ENCODE peak calls at places on chromosomes 13 and 19, in four cellular contexts. P, U, T and O are unnamed samples.

GRCh38 chr19:33355535-33355934 is 18.0 kb upstream of the CEBPG start:
- DNase-seq in P (no peak), T (no peak), U (no peak), O (no peak)

GRCh38 chr13:108676620-108677019 is 47.2 kb downstream of the MYO16 start:
- DNase-seq in T (no peak), U (no peak), P (no peak), O (no peak)

GRCh38 chr13:98528663-98529064 is 48.2 kb downstream of the STK24 start:
- DNase-seq in U (no peak), T (no peak), P (no peak), O (no peak)

GRCh38 chr19:47176627-47177090 is 46.0 kb downstream of the SAE1 start:
- DNase-seq in T (no peak), U (no peak), P (no peak), O (no peak)

GRCh38 chr19:6819323-6819722 is 46.8 kb downstream of the VAV1 start:
- DNase-seq in P (no peak), T (no peak), U (no peak), O (no peak)

GRCh38 chr13:98372886-98373285 is 195.8 kb upstream of the RNF113B start:
- DNase-seq in T (no peak), U (no peak), P (no peak), O (peak; percentile 10)

GRCh38 chr19:54905908-54906511 is at the start of gene NCR1:
- DNase-seq in U (peak; percentile 70), P (no peak), T (no peak), O (no peak)

GRCh38 chr13:99800004-99800403 is 171.6 kb downstream of the ZIC5 start:
- DNase-seq in T (no peak), U (peak; percentile 3), P (no peak), O (no peak)

GRCh38 chr13:28320884-28321574 is 173.9 kb downstream of the FLT1 start:
- DNase-seq in T (peak; percentile 36), P (no peak), U (no peak), O (no peak)

GRCh38 chr19:39413269-39413902 is 917 bp downstream of the PLEKHG2 start:
- DNase-seq in T (no peak), P (peak; percentile 65), U (peak; percentile 39), O (no peak)

GRCh38 chr19:50486823-50487515 is 10.3 kb upstream of the GARIN5A start:
- DNase-seq in P (peak; percentile 93), U (peak; percentile 81), T (peak; percentile 51), O (peak; percentile 61)

GRCh38 chr19:30107351-30107750 is 165.3 kb downstream of the URI1 start:
- DNase-seq in P (no peak), U (no peak), T (no peak), O (no peak)

GRCh38 chr19:44869728-44870470 is 21.2 kb upstream of the TOMM40 start:
- DNase-seq in T (no peak), P (no peak), U (no peak), O (no peak)

GRCh38 chr13:107251321-107251720 is 683.4 kb upstream of the ARGLU1 start:
- DNase-seq in P (no peak), U (no peak), T (no peak), O (no peak)

GRCh38 chr13:111912991-111913781 is 153.8 kb upstream of the SOX1 start:
- DNase-seq in U (no peak), P (peak; percentile 13), T (no peak), O (no peak)

GRCh38 chr13:60759499-60759898 is 362.5 kb downstream of the TDRD3 start:
- DNase-seq in P (no peak), U (no peak), T (peak; percentile 3), O (no peak)

GRCh38 chr13:29581666-29582065 is 13.8 kb downstream of the SLC7A1 start:
- DNase-seq in P (no peak), U (no peak), T (no peak), O (no peak)
- TF ChIP-seq ELF4 in P (no peak), U (no peak), T (no peak), O (no peak)

GRCh38 chr13:40187836-40188591 is 478.4 kb downstream of the FOXO1 start:
- DNase-seq in U (no peak), P (no peak), T (no peak), O (peak; percentile 32)
- TF ChIP-seq ELF4 in U (no peak), P (no peak), T (no peak), O (no peak)

DNA sequence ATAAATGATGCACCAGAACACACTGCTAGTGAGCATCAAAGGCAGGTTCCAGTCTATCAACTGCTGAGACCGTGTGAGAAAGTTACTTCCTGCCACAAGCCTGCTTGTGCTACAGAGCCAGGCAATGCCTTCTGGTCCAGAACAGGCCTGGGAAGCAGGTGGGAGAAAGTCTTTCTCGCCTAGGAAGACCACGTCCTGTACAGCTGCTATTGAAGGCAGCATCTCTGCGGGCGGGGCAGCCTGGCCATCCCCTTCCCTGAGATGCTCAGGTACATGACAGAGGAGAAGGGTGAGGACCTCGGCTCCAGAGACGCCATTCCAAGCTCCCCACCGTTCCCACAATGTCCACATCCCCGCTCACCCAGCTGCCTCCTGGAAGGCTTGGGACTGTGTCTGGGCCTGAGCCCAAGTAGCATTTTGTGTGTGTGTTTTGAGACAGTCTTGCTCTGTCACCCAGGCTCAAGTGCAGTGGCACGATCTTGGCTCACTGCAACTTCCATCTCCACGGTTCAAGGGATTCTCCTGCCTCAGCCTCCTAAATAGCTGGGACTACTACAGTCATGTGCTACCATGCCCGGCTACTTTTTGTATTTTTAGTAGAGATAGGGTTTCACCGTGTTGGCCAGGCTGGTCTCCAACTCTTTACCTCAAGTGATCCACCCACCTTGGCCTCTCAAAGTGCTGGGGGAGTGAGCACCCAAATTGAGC is 3.4 kb downstream of the RFX1 start:
- DNase-seq in P (no peak), T (no peak), U (no peak), O (no peak)
- TF ChIP-seq ELF4 in P (no peak), T (no peak), U (no peak), O (no peak)

GRCh38 chr19:35493971-35494370 is 3.7 kb upstream of the KRTDAP start:
- DNase-seq in U (no peak), T (no peak), P (no peak), O (no peak)
- TF ChIP-seq ELF4 in U (no peak), T (no peak), P (no peak), O (no peak)

DNA sequence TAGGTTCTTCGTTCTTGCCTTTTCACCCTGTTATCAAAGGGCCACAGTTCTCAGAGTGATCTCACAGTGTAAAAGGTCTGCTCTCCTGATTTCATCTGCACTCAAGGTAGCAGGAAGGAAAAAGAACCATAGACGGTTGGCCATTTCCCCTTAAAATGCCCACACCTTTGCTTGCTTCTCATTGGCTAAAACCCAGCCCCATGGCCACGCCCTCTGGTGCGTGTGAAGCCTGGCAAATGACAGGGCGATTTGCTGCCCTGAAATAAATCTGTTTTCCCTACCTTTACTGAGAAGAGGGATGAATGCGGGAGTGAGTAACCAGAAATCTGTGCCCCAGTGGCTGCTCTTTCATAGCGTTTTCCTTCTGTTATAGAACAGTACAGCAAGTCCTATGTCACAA is 269.3 kb downstream of the POU4F1 start:
- DNase-seq in P (no peak), U (no peak), T (no peak), O (no peak)
- TF ChIP-seq ELF4 in P (no peak), U (no peak), T (no peak), O (no peak)

GRCh38 chr19:40716031-40716654 is 543 bp downstream of the COQ8B start:
- DNase-seq in T (no peak), P (no peak), U (peak; percentile 79), O (no peak)
- TF ChIP-seq ELF4 in T (no peak), P (no peak), U (no peak), O (no peak)

DNA sequence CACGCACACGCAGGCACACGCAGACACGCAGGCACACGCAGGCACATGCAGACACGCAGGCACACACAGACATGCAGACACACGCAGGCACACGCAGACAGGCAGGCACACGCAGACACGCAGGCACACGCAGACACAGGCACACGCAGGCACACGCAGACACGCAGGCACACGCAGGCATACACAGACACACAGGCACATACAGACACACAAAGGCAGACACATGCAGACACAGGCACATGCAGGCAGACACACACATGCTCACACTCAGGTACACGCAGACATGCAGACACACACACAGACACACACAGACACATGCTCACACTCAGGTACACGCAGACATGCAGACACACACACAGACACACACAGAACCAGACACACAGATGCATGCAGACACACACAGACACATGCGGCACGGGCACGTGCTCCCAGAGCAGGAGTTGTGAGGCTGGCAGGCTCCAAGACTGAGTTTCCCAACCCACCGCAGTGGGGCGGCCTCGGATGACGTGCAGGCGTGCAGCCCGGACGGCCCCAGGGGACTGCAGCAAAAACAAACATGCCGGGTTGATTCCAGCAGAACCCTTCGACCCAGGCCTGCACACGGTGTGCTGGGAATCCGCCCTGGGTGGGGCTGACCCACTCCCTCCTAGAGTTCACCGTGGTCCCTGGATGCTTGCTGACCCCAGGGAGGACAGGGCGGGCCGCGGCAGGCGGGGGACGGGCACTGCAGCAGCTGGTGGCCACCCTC is 100.0 kb downstream of the GADD45B start:
- DNase-seq in U (no peak), T (peak; percentile 79), P (no peak), O (peak; percentile 58)
- TF ChIP-seq ELF4 in U (no peak), T (no peak), P (no peak), O (no peak)

DNA sequence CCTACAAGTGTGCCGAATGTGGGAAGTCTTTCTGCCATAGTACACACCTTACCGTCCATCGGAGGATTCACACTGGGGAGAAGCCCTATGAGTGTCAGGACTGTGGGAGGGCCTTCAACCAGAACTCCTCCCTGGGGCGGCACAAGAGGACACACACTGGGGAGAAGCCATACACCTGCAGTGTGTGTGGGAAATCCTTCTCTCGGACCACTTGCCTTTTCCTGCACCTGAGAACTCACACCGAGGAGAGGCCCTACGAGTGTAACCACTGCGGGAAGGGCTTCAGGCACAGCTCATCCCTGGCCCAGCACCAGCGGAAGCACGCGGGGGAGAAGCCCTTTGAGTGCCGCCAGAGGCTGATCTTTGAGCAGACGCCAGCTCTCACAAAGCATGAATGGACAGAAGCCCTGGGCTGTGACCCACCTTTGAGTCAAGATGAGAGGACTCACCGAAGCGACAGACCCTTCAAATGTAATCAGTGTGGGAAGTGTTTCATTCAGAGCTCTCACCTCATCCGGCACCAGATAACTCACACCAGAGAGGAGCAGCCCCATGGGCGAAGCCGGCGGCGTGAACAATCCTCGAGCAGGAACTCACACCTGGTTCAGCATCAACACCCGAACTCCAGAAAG is 10.3 kb upstream of the ERVK3-1 start:
- DNase-seq in U (no peak), P (no peak), T (no peak), O (no peak)
- TF ChIP-seq ELF4 in U (no peak), P (no peak), T (no peak), O (no peak)

GRCh38 chr19:42006569-42006968 is 12.5 kb upstream of the ATP1A3 start:
- DNase-seq in P (no peak), U (no peak), T (no peak), O (no peak)

GRCh38 chr19:42005504-42005903 is 11.5 kb upstream of the ATP1A3 start:
- DNase-seq in U (no peak), T (no peak), P (no peak), O (no peak)

GRCh38 chr19:42010245-42011126 is 16.5 kb upstream of the ATP1A3 start:
- DNase-seq in P (no peak), T (no peak), U (peak; percentile 31), O (no peak)
- TF ChIP-seq ELF4 in P (no peak), T (no peak), U (peak; percentile 31), O (no peak)